ENCODE peak calls at places on chromosome 14, in ten cellular contexts. One of them, this sample, is unnamed.

GRCh38 chr14:90388982-90389381 is 7.8 kb upstream of the CALM1 start:
- DNase-seq in HAP-1: no peak
- DNase-seq in fibroblast of lung: no peak
- DNase-seq in K562: no peak
- DNase-seq in GM12892: no peak
- DNase-seq in NCI-H1105: no peak
- DNase-seq in AG20443: no peak
- DNase-seq in activated CD4-positive, alpha-beta T cell treated with anti-CD3 and anti-CD28 coated beads, Interleukin-2, amount 50 U/mL, for 4 hours: no peak
- DNase-seq in EL: no peak
- DNase-seq in ELF-1: no peak
- DNase-seq in this sample: no peak

GRCh38 chr14:58942516-58942915 is 246.0 kb upstream of the DAAM1 start:
- DNase-seq in HAP-1: no peak
- DNase-seq in fibroblast of lung: no peak
- DNase-seq in K562: no peak
- DNase-seq in GM12892: no peak
- DNase-seq in NCI-H1105: no peak
- DNase-seq in AG20443: peak; percentile 75
- DNase-seq in activated CD4-positive, alpha-beta T cell treated with anti-CD3 and anti-CD28 coated beads, Interleukin-2, amount 50 U/mL, for 4 hours: no peak
- DNase-seq in EL: no peak
- DNase-seq in ELF-1: no peak
- DNase-seq in this sample: no peak

GRCh38 chr14:93137864-93138263 is 22.1 kb upstream of the ITPK1 start:
- DNase-seq in HAP-1: no peak
- DNase-seq in fibroblast of lung: peak; percentile 25
- DNase-seq in K562: peak; percentile 38
- DNase-seq in GM12892: no peak
- DNase-seq in NCI-H1105: peak; percentile 59
- DNase-seq in AG20443: no peak
- DNase-seq in activated CD4-positive, alpha-beta T cell treated with anti-CD3 and anti-CD28 coated beads, Interleukin-2, amount 50 U/mL, for 4 hours: no peak
- DNase-seq in EL: no peak
- DNase-seq in ELF-1: no peak
- DNase-seq in this sample: no peak

GRCh38 chr14:59306775-59307174 is 118.3 kb downstream of the DAAM1 start:
- DNase-seq in HAP-1: no peak
- DNase-seq in fibroblast of lung: peak; percentile 11
- DNase-seq in K562: no peak
- DNase-seq in GM12892: no peak
- DNase-seq in NCI-H1105: no peak
- DNase-seq in AG20443: no peak
- DNase-seq in activated CD4-positive, alpha-beta T cell treated with anti-CD3 and anti-CD28 coated beads, Interleukin-2, amount 50 U/mL, for 4 hours: no peak
- DNase-seq in EL: peak; percentile 56
- DNase-seq in ELF-1: no peak
- DNase-seq in this sample: no peak

GRCh38 chr14:70882771-70883492 is 24.3 kb upstream of the PCNX1 start:
- DNase-seq in HAP-1: no peak
- DNase-seq in fibroblast of lung: peak; percentile 70
- DNase-seq in K562: no peak
- DNase-seq in GM12892: no peak
- DNase-seq in NCI-H1105: no peak
- DNase-seq in AG20443: peak; percentile 46
- DNase-seq in activated CD4-positive, alpha-beta T cell treated with anti-CD3 and anti-CD28 coated beads, Interleukin-2, amount 50 U/mL, for 4 hours: no peak
- DNase-seq in EL: peak; percentile 84
- DNase-seq in ELF-1: no peak
- DNase-seq in this sample: no peak

GRCh38 chr14:66610154-66610563 is 102.2 kb downstream of the GPHN start:
- DNase-seq in HAP-1: peak; percentile 62
- DNase-seq in fibroblast of lung: peak; percentile 30
- DNase-seq in K562: peak; percentile 1
- DNase-seq in GM12892: no peak
- DNase-seq in NCI-H1105: no peak
- DNase-seq in AG20443: no peak
- DNase-seq in activated CD4-positive, alpha-beta T cell treated with anti-CD3 and anti-CD28 coated beads, Interleukin-2, amount 50 U/mL, for 4 hours: no peak
- DNase-seq in EL: no peak
- DNase-seq in ELF-1: peak; percentile 32
- DNase-seq in this sample: no peak

GRCh38 chr14:21056520-21057163 is 980 bp upstream of the RNASE8 start:
- DNase-seq in HAP-1: no peak
- DNase-seq in fibroblast of lung: no peak
- DNase-seq in K562: no peak
- DNase-seq in GM12892: no peak
- DNase-seq in NCI-H1105: no peak
- DNase-seq in AG20443: peak; percentile 52
- DNase-seq in activated CD4-positive, alpha-beta T cell treated with anti-CD3 and anti-CD28 coated beads, Interleukin-2, amount 50 U/mL, for 4 hours: no peak
- DNase-seq in EL: peak; percentile 36
- DNase-seq in ELF-1: no peak
- DNase-seq in this sample: no peak

GRCh38 chr14:67457782-67458181 is 30.7 kb downstream of the TMEM229B start:
- DNase-seq in HAP-1: no peak
- DNase-seq in fibroblast of lung: no peak
- DNase-seq in K562: no peak
- DNase-seq in GM12892: no peak
- DNase-seq in NCI-H1105: no peak
- DNase-seq in AG20443: no peak
- DNase-seq in activated CD4-positive, alpha-beta T cell treated with anti-CD3 and anti-CD28 coated beads, Interleukin-2, amount 50 U/mL, for 4 hours: no peak
- DNase-seq in EL: peak; percentile 20
- DNase-seq in ELF-1: peak; percentile 79
- DNase-seq in this sample: no peak

GRCh38 chr14:21350539-21350938 is 33.3 kb downstream of the SUPT16H start:
- DNase-seq in HAP-1: no peak
- DNase-seq in fibroblast of lung: no peak
- DNase-seq in K562: no peak
- DNase-seq in GM12892: no peak
- DNase-seq in NCI-H1105: no peak
- DNase-seq in AG20443: no peak
- DNase-seq in activated CD4-positive, alpha-beta T cell treated with anti-CD3 and anti-CD28 coated beads, Interleukin-2, amount 50 U/mL, for 4 hours: no peak
- DNase-seq in EL: no peak
- DNase-seq in ELF-1: no peak
- DNase-seq in this sample: no peak